ENCODE peak calls at places on chromosomes 6 and 20, in five cellular contexts. X is HTR-8/SVneo; H is H9; O is HCEC 1CT; J is CD4-positive, alpha-beta T cell. Y is an unnamed sample.

GRCh38 chr6:137787016-137787415 is 80.0 kb upstream of the TNFAIP3 start:
- DNase-seq in X (no peak), H (no peak), O (no peak), J (no peak), Y (no peak)

GRCh38 chr6:77457720-77458349 is 5.5 kb downstream of the HTR1B start:
- DNase-seq in X (peak; percentile 60), H (peak; percentile 85), O (peak; percentile 97), J (no peak), Y (peak; percentile 92)

GRCh38 chr20:437787-438486 is 24.4 kb downstream of the TBC1D20 start:
- DNase-seq in X (no peak), H (no peak), O (no peak), J (no peak), Y (no peak)

GRCh38 chr6:42197574-42198362 is 3.0 kb upstream of the GUCA1B start:
- DNase-seq in X (peak; percentile 61), H (no peak), O (peak; percentile 82), J (peak; percentile 20), Y (peak; percentile 78)

GRCh38 chr20:60589624-60590023 is 631.4 kb downstream of the CDH26 start:
- DNase-seq in X (peak; percentile 31), H (peak; percentile 42), O (no peak), J (no peak), Y (no peak)

GRCh38 chr20:53362736-53363135 is 230.9 kb downstream of the ZNF217 start:
- DNase-seq in X (no peak), H (no peak), O (no peak), J (no peak), Y (no peak)

GRCh38 chr6:149723771-149724417 is 6.0 kb upstream of the LATS1 start:
- DNase-seq in X (peak; percentile 42), H (no peak), O (peak; percentile 82), J (peak; percentile 30), Y (peak; percentile 55)

GRCh38 chr20:62293111-62293784 is 9.5 kb upstream of the ADRM1 start:
- DNase-seq in X (no peak), H (no peak), O (no peak), J (no peak), Y (no peak)

GRCh38 chr6:7124631-7125030 is 16.9 kb downstream of the RREB1 start:
- DNase-seq in X (no peak), H (no peak), O (no peak), J (no peak), Y (no peak)

GRCh38 chr6:40743226-40743625 is 156.1 kb upstream of the LRFN2 start:
- DNase-seq in X (no peak), H (peak; percentile 81), O (no peak), J (no peak), Y (no peak)

GRCh38 chr6:33995873-33996475 is 149.9 kb downstream of the GRM4 start:
- DNase-seq in X (no peak), H (peak; percentile 18), O (no peak), J (no peak), Y (no peak)

GRCh38 chr6:11585426-11586016 is 48.0 kb downstream of the TMEM170B start:
- DNase-seq in X (peak; percentile 54), H (no peak), O (peak; percentile 59), J (no peak), Y (peak; percentile 78)

GRCh38 chr6:47106216-47106615 is 64.1 kb upstream of the ADGRF1 start:
- DNase-seq in X (no peak), H (no peak), O (no peak), J (no peak), Y (no peak)

GRCh38 chr6:66361886-66362285 is 654.9 kb upstream of the EYS start:
- DNase-seq in X (no peak), H (no peak), O (no peak), J (no peak), Y (no peak)

GRCh38 chr6:30213999-30214982 is 1.1 kb upstream of the TRIM26 start:
- DNase-seq in X (peak; percentile 80), H (peak; percentile 79), O (peak; percentile 79), J (peak; percentile 71), Y (peak; percentile 85)

GRCh38 chr6:159595173-159595572 is 97.9 kb downstream of the SOD2 start:
- DNase-seq in X (no peak), H (no peak), O (peak; percentile 61), J (no peak), Y (peak; percentile 24)

GRCh38 chr20:9409352-9409751 is 105.0 kb upstream of the LAMP5 start:
- DNase-seq in X (no peak), H (no peak), O (peak; percentile 10), J (no peak), Y (no peak)

GRCh38 chr6:141421378-141421777 is 711.3 kb upstream of the GJE1 start:
- DNase-seq in X (peak; percentile 28), H (no peak), O (peak; percentile 85), J (no peak), Y (peak; percentile 36)

GRCh38 chr20:9179193-9179802 is 110.4 kb downstream of the PLCB4 start:
- DNase-seq in X (no peak), H (no peak), O (peak; percentile 56), J (no peak), Y (peak; percentile 76)

GRCh38 chr20:10217517-10218410 is 866 bp upstream of the SNAP25 start:
- DNase-seq in X (peak; percentile 10), H (peak; percentile 81), O (no peak), J (no peak), Y (no peak)

GRCh38 chr6:163355471-163355991 is 59.0 kb upstream of the QKI start:
- DNase-seq in X (peak; percentile 72), H (no peak), O (peak; percentile 41), J (no peak), Y (peak; percentile 84)

GRCh38 chr20:61274326-61274725 is 22.3 kb downstream of the CDH4 start:
- DNase-seq in X (no peak), H (no peak), O (no peak), J (no peak), Y (no peak)

GRCh38 chr6:110541701-110542309 is 65.4 kb upstream of the SLC22A16 start:
- DNase-seq in X (no peak), H (no peak), O (no peak), J (no peak), Y (no peak)

GRCh38 chr20:31355981-31356380 is 12.4 kb upstream of the DEFB118 start:
- DNase-seq in X (no peak), H (no peak), O (no peak), J (no peak), Y (no peak)

GRCh38 chr6:11258260-11259237 is 26.1 kb upstream of the NEDD9 start:
- DNase-seq in X (no peak), H (no peak), O (no peak), J (no peak), Y (no peak)

GRCh38 chr6:150514806-150515362 is 84.8 kb upstream of the PLEKHG1 start:
- DNase-seq in X (no peak), H (no peak), O (no peak), J (no peak), Y (no peak)

GRCh38 chr6:147222160-147222838 is 18.1 kb downstream of the STXBP5 start:
- DNase-seq in X (no peak), H (no peak), O (no peak), J (no peak), Y (no peak)

GRCh38 chr6:116229287-116229913 is 24.5 kb downstream of the TSPYL4 start:
- DNase-seq in X (no peak), H (peak; percentile 97), O (peak; percentile 96), J (no peak), Y (no peak)

GRCh38 chr6:158847012-158847529 is 27.9 kb upstream of the EZR start:
- DNase-seq in X (no peak), H (no peak), O (peak; percentile 2), J (no peak), Y (no peak)

GRCh38 chr20:42484335-42484734 is 705.4 kb downstream of the PTPRT start:
- DNase-seq in X (no peak), H (no peak), O (no peak), J (no peak), Y (no peak)

GRCh38 chr6:134162932-134163331 is 110.5 kb upstream of the SLC2A12 start:
- DNase-seq in X (no peak), H (no peak), O (no peak), J (no peak), Y (no peak)

GRCh38 chr6:169899481-169900145 is 148.2 kb downstream of the ERMARD start:
- DNase-seq in X (no peak), H (no peak), O (no peak), J (no peak), Y (peak; percentile 39)

GRCh38 chr6:110642711-110643110 is 166.3 kb upstream of the SLC22A16 start:
- DNase-seq in X (no peak), H (no peak), O (no peak), J (no peak), Y (no peak)

GRCh38 chr20:32945710-32946221 is 58.5 kb downstream of the SUN5 start:
- DNase-seq in X (peak; percentile 47), H (no peak), O (peak; percentile 38), J (no peak), Y (peak; percentile 23)

Y was measured in dermis microvascular lymphatic vessel endothelial cell.